ENCODE peak calls at places on chromosomes 13 and 19, in seven cellular contexts. L, V, Q, D, A, W and G are unnamed samples.

GRCh38 chr13:20264271-20265018 is 32.3 kb upstream of the GJB6 start:
- DNase-seq in L (no peak), V (no peak), Q (no peak), D (no peak), A (no peak), W (no peak), G (no peak)

GRCh38 chr19:8900421-8900820 is 68.2 kb downstream of the MBD3L1 start:
- DNase-seq in L (no peak), V (no peak), Q (no peak), D (no peak), A (no peak), W (no peak), G (no peak)

GRCh38 chr19:56105090-56105701 is 15.9 kb downstream of the ZNF787 start:
- DNase-seq in L (peak; percentile 80), V (peak; percentile 77), Q (peak; percentile 80), D (peak; percentile 92), A (peak; percentile 72), W (peak; percentile 85), G (peak; percentile 79)

GRCh38 chr19:1912760-1913505 is 7.7 kb downstream of the ADAT3 start:
- DNase-seq in L (no peak), V (no peak), Q (no peak), D (no peak), A (no peak), W (no peak), G (no peak)

GRCh38 chr13:78194904-78195639 is 276.4 kb upstream of the EDNRB start:
- DNase-seq in L (peak; percentile 7), V (no peak), Q (no peak), D (no peak), A (no peak), W (peak; percentile 15), G (no peak)

GRCh38 chr19:12723643-12724426 is at the start of gene TNPO2:
- DNase-seq in L (peak; percentile 81), V (peak; percentile 74), Q (no peak), D (peak; percentile 78), A (peak; percentile 40), W (peak; percentile 68), G (no peak)

GRCh38 chr19:29446331-29446730 is 79.5 kb upstream of the VSTM2B start:
- DNase-seq in L (no peak), V (no peak), Q (no peak), D (no peak), A (no peak), W (no peak), G (no peak)

GRCh38 chr13:98984983-98985382 is 7.1 kb upstream of the DOCK9 start:
- DNase-seq in L (no peak), V (no peak), Q (no peak), D (no peak), A (no peak), W (no peak), G (no peak)

GRCh38 chr19:9847087-9847671 is 12.1 kb downstream of the PIN1 start:
- DNase-seq in L (peak; percentile 74), V (peak; percentile 70), Q (peak; percentile 79), D (peak; percentile 35), A (no peak), W (peak; percentile 95), G (no peak)

GRCh38 chr19:56150358-56150757 is 9.3 kb downstream of the ZNF444 start:
- DNase-seq in L (no peak), V (no peak), Q (no peak), D (no peak), A (no peak), W (no peak), G (no peak)

GRCh38 chr13:80547885-80548284 is 207.0 kb upstream of the SPRY2 start:
- DNase-seq in L (no peak), V (no peak), Q (no peak), D (no peak), A (no peak), W (peak; percentile 81), G (no peak)

GRCh38 chr19:1168877-1169791 is 4.9 kb downstream of the SBNO2 start:
- DNase-seq in L (no peak), V (peak; percentile 73), Q (no peak), D (no peak), A (no peak), W (peak; percentile 86), G (no peak)

GRCh38 chr13:25111557-25111956 is 15.6 kb downstream of the PABPC3 start:
- DNase-seq in L (no peak), V (no peak), Q (no peak), D (no peak), A (no peak), W (no peak), G (no peak)

GRCh38 chr13:78497702-78498319 is 105.5 kb downstream of the POU4F1 start:
- DNase-seq in L (no peak), V (no peak), Q (no peak), D (no peak), A (no peak), W (no peak), G (no peak)

GRCh38 chr13:19860884-19861655 is 2.4 kb downstream of the ZMYM5 start:
- DNase-seq in L (no peak), V (peak; percentile 53), Q (peak; percentile 49), D (no peak), A (no peak), W (peak; percentile 55), G (no peak)

GRCh38 chr19:13804830-13805683 is 9.8 kb downstream of the ZSWIM4 start:
- DNase-seq in L (no peak), V (no peak), Q (no peak), D (no peak), A (no peak), W (no peak), G (no peak)

GRCh38 chr13:65264066-65264465 is 1966.1 kb downstream of the PCDH9 start:
- DNase-seq in L (no peak), V (no peak), Q (no peak), D (no peak), A (no peak), W (no peak), G (no peak)

GRCh38 chr19:1736916-1737315 is 16.4 kb upstream of the ONECUT3 start:
- DNase-seq in L (no peak), V (no peak), Q (no peak), D (no peak), A (no peak), W (no peak), G (no peak)

GRCh38 chr19:57620673-57621348 is 6.8 kb downstream of the ZNF134 start:
- DNase-seq in L (no peak), V (peak; percentile 67), Q (no peak), D (no peak), A (no peak), W (peak; percentile 47), G (no peak)
- H3K9me3 ChIP-seq in L (peaks cover 29% of the 10 kb centered on the region), V (peaks cover 100% of the 10 kb centered on the region), Q (peaks cover 72% of the 10 kb centered on the region), D (peaks cover 44% of the 10 kb centered on the region), A (peaks cover 10% of the 10 kb centered on the region), W (peaks cover 20% of the 10 kb centered on the region), G (peaks cover 6% of the 10 kb centered on the region)

GRCh38 chr19:6958786-6959185 is 62.4 kb downstream of the MBD3L2B start:
- DNase-seq in L (no peak), V (no peak), Q (no peak), D (no peak), A (no peak), W (no peak), G (no peak)
- H3K9me3 ChIP-seq in L (no peaks in the 10 kb centered on the region), V (no peaks in the 10 kb centered on the region), Q (peaks cover 6% of the 10 kb centered on the region), D (no peaks in the 10 kb centered on the region), A (no peaks in the 10 kb centered on the region), W (no peaks in the 10 kb centered on the region), G (no peaks in the 10 kb centered on the region)

DNA sequence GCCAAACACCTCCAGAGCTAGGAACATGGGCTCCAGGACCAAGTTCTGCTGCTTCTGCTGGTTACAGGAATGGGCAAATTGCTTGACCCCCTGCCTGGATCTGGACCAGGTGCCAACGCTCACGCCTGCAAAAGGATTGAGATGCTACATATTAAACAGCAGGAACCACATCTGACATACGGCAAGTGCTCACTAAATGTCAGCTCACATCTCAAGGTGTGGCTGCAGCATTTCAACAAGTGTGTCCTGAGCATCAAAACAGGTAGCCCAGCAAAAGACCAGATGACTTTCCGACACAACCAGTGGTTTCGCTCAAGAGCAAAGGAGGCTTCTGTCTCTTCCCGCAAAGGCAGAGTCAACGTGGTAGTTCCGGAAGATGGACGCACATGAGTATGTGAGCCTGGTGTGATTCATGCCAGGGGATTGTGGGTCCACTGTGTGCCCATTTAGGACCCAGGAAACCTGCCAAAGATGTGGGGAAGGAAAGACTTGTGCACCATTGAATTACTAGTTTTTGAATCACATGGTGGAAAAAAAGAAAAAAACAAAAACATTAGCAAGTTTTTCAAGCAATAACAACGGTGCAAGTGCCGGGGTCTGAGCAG is 77.8 kb downstream of the SOX1 start:
- DNase-seq in L (peak; percentile 1), V (no peak), Q (no peak), D (no peak), A (no peak), W (no peak), G (no peak)
- H3K9me3 ChIP-seq in L (peaks cover 8% of the 10 kb centered on the region), V (no peaks in the 10 kb centered on the region), Q (no peaks in the 10 kb centered on the region), D (no peaks in the 10 kb centered on the region), A (no peaks in the 10 kb centered on the region), W (no peaks in the 10 kb centered on the region), G (no peaks in the 10 kb centered on the region)

DNA sequence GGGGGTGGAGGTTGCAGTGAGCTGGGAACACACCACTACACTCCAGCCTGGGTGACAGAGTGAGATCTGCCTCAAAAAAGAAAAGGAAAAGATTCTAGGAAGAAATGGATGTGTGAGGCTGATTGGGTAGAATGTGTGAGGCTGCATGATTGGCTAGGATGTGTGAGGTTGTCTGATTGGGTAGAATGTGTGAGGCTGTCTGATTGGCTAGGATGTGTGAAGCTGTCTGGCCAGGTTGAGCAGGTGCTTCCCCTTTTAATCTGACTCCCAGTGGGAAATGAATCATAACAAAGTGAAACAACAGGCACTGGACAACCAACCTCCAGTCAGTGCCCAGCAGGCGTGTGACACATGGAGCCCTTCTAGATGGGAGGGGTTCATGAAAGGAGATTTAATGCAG is 14.7 kb downstream of the C13orf46 start:
- DNase-seq in L (no peak), V (no peak), Q (no peak), D (no peak), A (no peak), W (no peak), G (peak; percentile 51)
- H3K9me3 ChIP-seq in L (peaks cover 53% of the 10 kb centered on the region), V (peaks cover 3% of the 10 kb centered on the region), Q (no peaks in the 10 kb centered on the region), D (no peaks in the 10 kb centered on the region), A (no peaks in the 10 kb centered on the region), W (no peaks in the 10 kb centered on the region), G (no peaks in the 10 kb centered on the region)